ENCODE peak calls at places on chromosomes 16 and 17, in four cellular contexts. E is endothelial cell, A is RCC 7860, J is posterior vena cava. K is an unnamed sample.

GRCh38 chr16:76157629-76158028 is 119.6 kb upstream of the CNTNAP4 start:
- DNase-seq in E (no peak), J (no peak), A (no peak), K (no peak)

GRCh38 chr17:32483451-32484019 is 3.3 kb upstream of the CDK5R1 start:
- DNase-seq in A (peak), E (peak), J (peak), K (peak)

GRCh38 chr17:17151055-17151454 is 55.1 kb downstream of the PLD6 start:
- DNase-seq in E (no peak), J (no peak), A (peak), K (no peak)

GRCh38 chr17:83159204-83160049 is 80.0 kb downstream of the METRNL start:
- DNase-seq in E (no peak), J (peak), A (no peak), K (peak)

GRCh38 chr16:25109643-25110042 is 1.9 kb upstream of the LCMT1 start:
- DNase-seq in E (no peak), A (peak), J (peak), K (peak)

GRCh38 chr17:58492238-58493121 is 4.3 kb upstream of the HSF5 start:
- DNase-seq in J (no peak), A (no peak), E (no peak), K (no peak)

GRCh38 chr16:57032346-57032745 is 43.0 kb downstream of the NLRC5 start:
- DNase-seq in A (no peak), J (no peak), E (no peak), K (no peak)

GRCh38 chr17:73420897-73421296 is 109.1 kb upstream of the CDC42EP4 start:
- DNase-seq in A (peak), E (peak), J (peak), K (peak)

GRCh38 chr16:47028767-47029377 is 55.4 kb upstream of the DNAJA2 start:
- DNase-seq in A (no peak), J (no peak), E (no peak), K (no peak)